ENCODE peak calls at places on chromosomes 5 and 9, in five cellular contexts. L is IMR-90, G is H9, I is H1, R is neuronal stem cell. C is an unnamed sample.

GRCh38 chr5:152622628-152623027 is 217.5 kb upstream of the NMUR2 start:
- DNase-seq in R (no peak), G (no peak), I (no peak), L (no peak), C (no peak)

GRCh38 chr5:94288937-94289336 is 329.5 kb downstream of the KIAA0825 start:
- DNase-seq in R (no peak), L (peak; percentile 63), I (no peak), G (no peak), C (no peak)

GRCh38 chr9:116605904-116606341 is 81.2 kb upstream of the TRIM32 start:
- DNase-seq in I (no peak), L (no peak), G (no peak), R (no peak), C (no peak)

GRCh38 chr9:70954126-70954525 is 167.3 kb downstream of the TRPM3 start:
- DNase-seq in G (no peak), R (peak; percentile 29), I (no peak), L (peak; percentile 90), C (peak; percentile 68)

GRCh38 chr5:168706655-168707069 is 127.5 kb upstream of the PANK3 start:
- DNase-seq in I (peak; percentile 58), L (peak; percentile 47), R (peak; percentile 46), G (peak; percentile 62), C (peak; percentile 48)

GRCh38 chr9:123371805-123372590 is 16.0 kb downstream of the CRB2 start:
- DNase-seq in I (no peak), R (no peak), L (no peak), G (no peak), C (no peak)

GRCh38 chr9:89674667-89675402 is 70.0 kb downstream of the GADD45G start:
- DNase-seq in R (peak; percentile 82), I (no peak), G (peak; percentile 86), L (no peak), C (peak; percentile 59)

GRCh38 chr9:78131969-78132687 is 100.5 kb upstream of the GNAQ start:
- DNase-seq in G (no peak), I (no peak), R (no peak), L (no peak), C (peak; percentile 25)

GRCh38 chr5:133456933-133457402 is 155.4 kb downstream of the FSTL4 start:
- DNase-seq in L (no peak), R (no peak), G (no peak), I (no peak), C (no peak)

GRCh38 chr9:114315723-114316363 is 7.1 kb upstream of the ORM1 start:
- DNase-seq in R (no peak), L (no peak), I (peak; percentile 2), G (no peak), C (no peak)

GRCh38 chr9:477146-477545 is 262.5 kb downstream of the DOCK8 start:
- DNase-seq in I (no peak), G (no peak), R (no peak), L (no peak), C (no peak)

GRCh38 chr9:129687391-129687790 is 21.9 kb downstream of the PRRX2 start:
- DNase-seq in G (no peak), L (no peak), I (no peak), R (no peak), C (no peak)

GRCh38 chr9:2161661-2162060 is 146.5 kb downstream of the SMARCA2 start:
- DNase-seq in I (no peak), R (no peak), G (no peak), L (no peak), C (no peak)

GRCh38 chr5:32840606-32841005 is 129.5 kb downstream of the NPR3 start:
- DNase-seq in I (no peak), L (no peak), G (no peak), R (no peak), C (no peak)

GRCh38 chr5:174745495-174745894 is 21.1 kb downstream of the MSX2 start:
- DNase-seq in I (no peak), L (no peak), G (no peak), R (no peak), C (no peak)

GRCh38 chr9:32251539-32251938 is 132.9 kb upstream of the ACO1 start:
- DNase-seq in L (peak; percentile 20), R (peak; percentile 54), G (peak; percentile 63), I (peak; percentile 61), C (peak; percentile 18)

GRCh38 chr9:121567142-121568100 is 67.8 kb upstream of the GGTA1 start:
- DNase-seq in I (no peak), G (no peak), R (no peak), L (peak; percentile 28), C (no peak)

GRCh38 chr5:160054831-160055230 is 45.9 kb downstream of the TTC1 start:
- DNase-seq in G (no peak), I (no peak), R (no peak), L (peak; percentile 51), C (peak; percentile 35)

GRCh38 chr9:96344458-96345180 is 38.9 kb downstream of the SLC35D2 start:
- DNase-seq in I (no peak), R (peak; percentile 5), G (peak; percentile 86), L (peak; percentile 95), C (peak; percentile 86)

GRCh38 chr9:21801683-21802417 is 586 bp upstream of the MTAP start:
- DNase-seq in I (peak; percentile 80), L (peak; percentile 85), R (peak; percentile 68), G (peak; percentile 83), C (peak; percentile 85)

GRCh38 chr9:132383462-132383883 is 23.2 kb downstream of the TTF1 start:
- DNase-seq in L (no peak), I (no peak), R (no peak), G (no peak), C (no peak)

GRCh38 chr9:17065062-17065461 is 69.8 kb upstream of the CNTLN start:
- DNase-seq in L (peak; percentile 33), R (no peak), I (no peak), G (no peak), C (no peak)

GRCh38 chr9:136058152-136058483 is 37.0 kb downstream of the NACC2 start:
- DNase-seq in G (no peak), R (no peak), I (no peak), L (no peak), C (no peak)

GRCh38 chr5:343461-344401 is 22.2 kb downstream of the AHRR start:
- DNase-seq in R (no peak), L (peak; percentile 73), I (peak; percentile 62), G (no peak), C (peak; percentile 82)

GRCh38 chr9:128310461-128310860 is 11.8 kb downstream of the TRUB2 start:
- DNase-seq in G (no peak), L (no peak), I (no peak), R (no peak), C (no peak)

GRCh38 chr9:124257070-124257864 is 482 bp upstream of the NEK6 start:
- DNase-seq in G (no peak), L (no peak), R (no peak), I (peak; percentile 66), C (peak; percentile 62)

GRCh38 chr9:98316445-98317133 is 61.1 kb upstream of the TBC1D2 start:
- DNase-seq in I (no peak), G (no peak), L (no peak), R (no peak), C (no peak)

GRCh38 chr9:37455884-37456647 is 9.2 kb downstream of the ZBTB5 start:
- DNase-seq in L (no peak), G (no peak), I (no peak), R (no peak), C (no peak)

GRCh38 chr5:174191076-174191475 is 145.6 kb downstream of the NSG2 start:
- DNase-seq in G (no peak), L (no peak), I (no peak), R (no peak), C (no peak)

GRCh38 chr9:76394896-76395244 is 644 bp upstream of the RFK start:
- DNase-seq in L (no peak), R (no peak), I (peak; percentile 57), G (peak; percentile 69), C (peak; percentile 84)

GRCh38 chr5:67549263-67549551 is 352.6 kb upstream of the CD180 start:
- DNase-seq in G (no peak), L (no peak), I (no peak), R (no peak), C (no peak)

GRCh38 chr5:171693397-171693796 is 92.2 kb upstream of the SMIM23 start:
- DNase-seq in R (no peak), I (no peak), G (peak; percentile 6), L (no peak), C (no peak)

GRCh38 chr9:79257215-79257614 is 314.6 kb upstream of the TLE4 start:
- DNase-seq in I (no peak), R (no peak), L (no peak), G (peak; percentile 34), C (no peak)

DNA sequence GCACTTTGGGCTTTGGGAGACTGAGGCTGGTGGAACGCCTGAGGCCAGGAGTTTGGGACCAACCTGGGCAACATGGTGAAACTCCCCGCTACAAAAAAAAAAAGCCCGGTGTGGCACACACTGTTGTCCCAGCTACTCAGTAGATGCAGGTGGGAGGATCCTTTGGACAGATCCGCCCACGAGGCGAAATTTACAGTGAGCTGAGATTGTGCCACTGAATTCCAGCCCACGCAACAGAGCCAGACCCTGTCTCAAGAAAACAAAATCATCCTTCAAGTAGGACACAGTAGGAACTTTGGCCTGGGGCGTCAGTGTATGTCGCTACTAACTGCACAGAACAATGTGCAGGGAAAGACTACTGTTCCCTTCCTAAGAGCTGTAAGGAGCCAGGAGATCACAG is 4.8 kb downstream of the RPS14 start:
- DNase-seq in L (no peak), I (no peak), R (no peak), G (no peak), C (no peak)
- H3K9ac ChIP-seq in L (no peak overlapping the region), I (no peak overlapping the region), R (no peak overlapping the region), G (no peak overlapping the region), C (no peak overlapping the region)

DNA sequence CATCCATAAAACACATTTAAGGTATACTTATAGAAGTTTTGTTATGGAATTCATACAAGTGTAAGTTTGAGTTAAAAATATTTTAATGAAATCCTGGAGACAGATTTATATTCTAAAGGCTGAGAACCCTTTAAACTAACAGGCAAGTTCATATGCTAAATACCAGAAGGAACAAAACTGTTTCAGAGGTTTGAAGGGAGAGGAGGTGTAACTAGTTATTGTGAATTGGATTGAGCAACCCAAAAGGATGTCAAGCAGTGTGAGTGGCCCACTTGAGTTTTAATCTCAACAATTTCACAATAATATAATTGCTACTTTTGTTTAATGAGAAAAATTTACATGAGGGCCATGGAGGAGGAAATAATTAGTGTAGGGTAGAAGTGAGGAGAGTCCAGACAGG is 348.5 kb upstream of the ACTBL2 start:
- DNase-seq in R (no peak), G (no peak), I (no peak), L (no peak), C (no peak)
- H2BK15ac ChIP-seq in R (no peak overlapping the region), G (no peak overlapping the region), I (no peak overlapping the region), L (peak overlapping the region; percentile 58), C (no peak overlapping the region)

GRCh38 chr5:150901446-150901845 is 3.3 kb downstream of the ZNF300 start:
- DNase-seq in G (no peak), I (no peak), R (no peak), L (no peak), C (no peak)
- H3K9me3 ChIP-seq in G (peaks cover 59% of the 10 kb centered on the region), I (peaks cover 63% of the 10 kb centered on the region), R (peaks cover 25% of the 10 kb centered on the region), L (peaks cover 40% of the 10 kb centered on the region), C (peaks cover 99% of the 10 kb centered on the region)

GRCh38 chr9:137082222-137082924 is 4.4 kb upstream of the MAN1B1 start:
- DNase-seq in G (no peak), L (no peak), R (no peak), I (no peak), C (no peak)
- H3K9ac ChIP-seq in G (no peak overlapping the region), L (no peak overlapping the region), R (peak overlapping the region; percentile 77), I (no peak overlapping the region), C (peak overlapping the region; percentile 74)

DNA sequence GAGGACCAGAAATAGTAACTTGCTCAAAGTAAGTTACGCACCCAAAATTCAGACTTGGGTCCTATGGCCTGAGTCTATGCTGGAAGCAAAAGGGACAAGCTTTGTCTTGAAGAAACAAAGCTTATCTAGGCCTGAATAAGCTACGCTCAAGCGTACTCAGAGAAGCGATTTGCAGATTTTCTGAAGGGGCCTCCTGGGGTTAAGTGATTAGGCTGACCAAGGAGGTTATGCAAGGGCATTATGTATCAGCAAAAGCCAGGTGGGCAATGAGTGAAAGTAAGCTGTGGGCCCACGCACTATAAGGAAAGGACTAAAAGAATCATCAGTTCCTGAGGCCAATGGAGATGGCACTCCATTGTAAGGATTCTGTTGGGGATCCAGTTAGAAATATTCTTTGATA is 122.1 kb downstream of the SNX18 start:
- DNase-seq in R (no peak), L (no peak), I (no peak), G (peak; percentile 32), C (no peak)
- H2BK15ac ChIP-seq in R (no peak overlapping the region), L (no peak overlapping the region), I (no peak overlapping the region), G (no peak overlapping the region), C (no peak overlapping the region)